ENCODE peak calls at places on chromosomes 5 and 9, in seven cellular contexts. K is K562, F is progenitor cell of endocrine pancreas, H is neural crest cell, X is ascending aorta, C is A549, S is PC-3. I is an unnamed sample.

GRCh38 chr9:131869312-131869711 is 129.4 kb upstream of the RAPGEF1 start:
- DNase-seq in K (no peak), F (no peak), H (no peak), X (no peak), C (no peak), S (no peak), I (no peak)

GRCh38 chr9:90724880-90725279 is 76.7 kb upstream of the SYK start:
- DNase-seq in K (no peak), F (no peak), H (no peak), X (no peak), C (no peak), S (no peak), I (no peak)

GRCh38 chr9:130805510-130806387 is 29.3 kb upstream of the ABL1 start:
- DNase-seq in K (no peak), F (no peak), H (no peak), X (no peak), C (no peak), S (no peak), I (no peak)

GRCh38 chr5:111337688-111338087 is 113.5 kb downstream of the CAMK4 start:
- DNase-seq in K (no peak), F (no peak), H (no peak), X (no peak), C (no peak), S (no peak), I (no peak)

GRCh38 chr9:127803507-127804352 is 1.0 kb downstream of the FPGS start:
- DNase-seq in K (no peak), F (no peak), H (no peak), X (no peak), C (peak), S (peak), I (peak)

GRCh38 chr5:151157426-151158286 is at the start of gene ANXA6:
- DNase-seq in K (peak), F (peak), H (peak), X (peak), C (peak), S (peak), I (peak)

GRCh38 chr9:104606202-104606601 is 775 bp upstream of the OR13C2 start:
- DNase-seq in K (no peak), F (no peak), H (no peak), X (no peak), C (no peak), S (no peak), I (no peak)

GRCh38 chr5:130571076-130571475 is 594.0 kb downstream of the HINT1 start:
- DNase-seq in K (no peak), F (no peak), H (no peak), X (no peak), C (no peak), S (peak), I (no peak)

GRCh38 chr5:93252165-93252564 is 328.9 kb downstream of the NR2F1-AS1 start:
- DNase-seq in K (no peak), F (no peak), H (no peak), X (no peak), C (peak), S (no peak), I (no peak)

GRCh38 chr9:132729235-132729890 is 59.1 kb downstream of the GTF3C4 start:
- DNase-seq in K (no peak), F (no peak), H (no peak), X (no peak), C (no peak), S (no peak), I (no peak)

GRCh38 chr5:113095831-113096230 is 119.2 kb downstream of the DCP2 start:
- DNase-seq in K (no peak), F (no peak), H (no peak), X (no peak), C (no peak), S (no peak), I (no peak)

GRCh38 chr5:135153661-135154060 is 119.6 kb upstream of the PITX1 start:
- DNase-seq in K (peak), F (no peak), H (no peak), X (no peak), C (no peak), S (peak), I (no peak)

GRCh38 chr9:17063535-17064135 is 71.2 kb upstream of the CNTLN start:
- DNase-seq in K (no peak), F (no peak), H (no peak), X (no peak), C (peak), S (peak), I (peak)

GRCh38 chr5:154078305-154078704 is 39.5 kb downstream of the MFAP3 start:
- DNase-seq in K (no peak), F (no peak), H (no peak), X (no peak), C (no peak), S (peak), I (no peak)

GRCh38 chr9:28318515-28318914 is 745.2 kb upstream of the C9orf72 start:
- DNase-seq in K (no peak), F (no peak), H (no peak), X (no peak), C (no peak), S (no peak), I (no peak)

GRCh38 chr5:138945421-138946240 is 70.5 kb upstream of the LRRTM2 start:
- DNase-seq in K (no peak), F (no peak), H (peak), X (no peak), C (no peak), S (no peak), I (no peak)

GRCh38 chr5:133287500-133287899 is 235.7 kb downstream of the HSPA4 start:
- DNase-seq in K (peak), F (peak), H (peak), X (no peak), C (peak), S (peak), I (peak)

GRCh38 chr5:177300236-177300880 is 3.2 kb downstream of the RAB24 start:
- DNase-seq in K (peak), F (no peak), H (no peak), X (no peak), C (no peak), S (peak), I (no peak)

DNA sequence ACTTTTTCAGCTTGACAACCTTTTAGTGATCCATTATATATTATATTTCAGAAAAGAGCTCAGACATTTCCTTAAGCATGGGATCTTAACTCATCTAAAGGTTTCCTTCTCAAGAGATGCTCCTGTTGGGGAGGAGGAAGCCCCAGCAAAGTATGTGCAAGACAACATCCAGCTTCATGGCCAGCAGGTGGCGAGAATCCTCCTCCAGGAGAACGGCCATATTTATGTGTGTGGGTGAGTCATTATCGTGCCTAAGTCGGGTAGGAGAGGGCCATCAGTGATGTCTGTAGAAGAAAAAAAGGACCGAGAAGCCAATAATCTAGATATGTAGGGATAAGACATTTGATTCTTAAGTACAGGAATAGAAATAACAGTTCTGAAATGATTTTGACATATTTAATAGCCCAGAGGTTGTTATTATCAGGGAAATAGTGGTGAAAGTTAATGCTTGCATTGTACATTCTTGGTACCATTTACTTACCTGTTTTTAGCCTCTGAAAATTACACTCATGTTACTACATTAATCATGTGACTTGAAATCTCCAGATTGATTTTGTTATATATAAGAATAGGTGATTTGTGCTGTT is 28.2 kb downstream of the MTRR start:
- DNase-seq in K (peak), F (no peak), H (peak), X (no peak), C (peak), S (peak), I (no peak)
- TF ChIP-seq CTCF in K (peak), F (peak), H (peak), X (peak), C (peak), S (peak), I (no peak)

GRCh38 chr5:140926211-140926902 is at the start of gene PCDHAC1:
- DNase-seq in K (peak), F (peak), H (peak), X (no peak), C (peak), S (peak), I (peak)
- TF ChIP-seq CTCF in K (no peak), F (peak), H (peak), X (peak), C (peak), S (peak), I (peak)

GRCh38 chr9:89543621-89544279 is 45.8 kb upstream of the SEMA4D start:
- DNase-seq in K (no peak), F (no peak), H (no peak), X (no peak), C (no peak), S (no peak), I (no peak)
- TF ChIP-seq CTCF in K (no peak), F (no peak), H (no peak), X (no peak), C (no peak), S (no peak), I (no peak)

GRCh38 chr5:173495225-173495904 is 121.1 kb downstream of the BOD1 start:
- DNase-seq in K (no peak), F (no peak), H (no peak), X (no peak), C (no peak), S (no peak), I (no peak)

GRCh38 chr5:173494446-173494845 is 122.0 kb downstream of the BOD1 start:
- DNase-seq in K (peak), F (no peak), H (no peak), X (no peak), C (no peak), S (no peak), I (no peak)

GRCh38 chr5:173497685-173498084 is 118.8 kb downstream of the BOD1 start:
- DNase-seq in K (no peak), F (no peak), H (no peak), X (no peak), C (no peak), S (no peak), I (no peak)

GRCh38 chr5:173496883-173497255 is 119.6 kb downstream of the BOD1 start:
- DNase-seq in K (no peak), F (no peak), H (no peak), X (no peak), C (no peak), S (no peak), I (no peak)

GRCh38 chr5:173496129-173496882 is 120.1 kb downstream of the BOD1 start:
- DNase-seq in K (no peak), F (no peak), H (no peak), X (no peak), C (no peak), S (no peak), I (no peak)
- TF ChIP-seq CTCF in K (no peak), F (no peak), H (no peak), X (no peak), C (no peak), S (peak), I (no peak)

GRCh38 chr5:94310870-94311269 is 307.5 kb downstream of the KIAA0825 start:
- DNase-seq in K (no peak), F (no peak), H (no peak), X (no peak), C (no peak), S (no peak), I (no peak)
- TF ChIP-seq CTCF in K (no peak), F (no peak), H (no peak), X (no peak), C (no peak), S (no peak), I (no peak)

I was measured in adrenal gland.